ENCODE peak calls at places on chromosome 18, in nine cellular contexts. Y, L, B, H, U, Q, W, I and S are unnamed samples.

GRCh38 chr18:21315741-21316187 is 73.7 kb downstream of the GREB1L start:
- DNase-seq in I (peak; percentile 69), W (no peak), U (no peak), L (no peak), B (no peak), H (peak; percentile 100), Q (no peak), Y (no peak), S (no peak)

GRCh38 chr18:79380816-79381806 is 14.6 kb upstream of the NFATC1 start:
- DNase-seq in H (peak; percentile 27), B (no peak), L (peak; percentile 31), U (no peak), Q (no peak), W (peak; percentile 64), I (peak; percentile 85), Y (peak; percentile 72), S (peak; percentile 55)

GRCh38 chr18:36095936-36096519 is 28.7 kb upstream of the RPRD1A start:
- DNase-seq in I (peak; percentile 67), Y (no peak), U (peak; percentile 6), B (no peak), Q (no peak), L (no peak), H (no peak), W (no peak), S (peak; percentile 26)

GRCh38 chr18:39037925-39038324 is 1472.3 kb upstream of the CELF4 start:
- DNase-seq in Y (no peak), I (no peak), U (no peak), B (no peak), Q (no peak), L (no peak), W (no peak), H (no peak), S (no peak)

GRCh38 chr18:63292844-63293683 is 26.5 kb downstream of the BCL2 start:
- DNase-seq in W (no peak), Y (no peak), B (no peak), I (no peak), U (no peak), L (no peak), H (no peak), Q (no peak), S (no peak)

GRCh38 chr18:7812431-7813063 is 245.4 kb downstream of the PTPRM start:
- DNase-seq in B (no peak), L (no peak), W (no peak), U (no peak), I (no peak), H (no peak), Q (no peak), Y (no peak), S (no peak)

GRCh38 chr18:37546023-37546537 is 19.5 kb downstream of the CELF4 start:
- DNase-seq in Q (no peak), Y (no peak), L (no peak), B (no peak), I (no peak), U (no peak), W (no peak), H (no peak), S (no peak)

GRCh38 chr18:60259052-60259681 is 113.4 kb downstream of the MC4R start:
- DNase-seq in L (no peak), Q (no peak), U (no peak), B (no peak), I (no peak), W (no peak), H (no peak), Y (no peak), S (no peak)

GRCh38 chr18:4908239-4908638 is 288.8 kb downstream of the AKAIN1 start:
- DNase-seq in L (no peak), U (no peak), Q (no peak), Y (no peak), I (peak; percentile 11), W (no peak), H (no peak), B (no peak), S (no peak)

GRCh38 chr18:44093253-44093652 is 587.4 kb upstream of the SETBP1 start:
- DNase-seq in Q (no peak), Y (no peak), L (no peak), U (no peak), H (no peak), W (no peak), I (no peak), B (no peak), S (no peak)

GRCh38 chr18:10023853-10024638 is 110.2 kb downstream of the VAPA start:
- DNase-seq in Y (no peak), L (no peak), I (no peak), H (no peak), B (no peak), W (no peak), U (no peak), Q (no peak), S (no peak)

GRCh38 chr18:2348003-2348402 is 223.3 kb downstream of the METTL4 start:
- DNase-seq in I (no peak), U (no peak), Y (no peak), W (no peak), B (no peak), L (no peak), H (no peak), Q (no peak), S (no peak)

GRCh38 chr18:12839526-12840196 is 44.4 kb downstream of the PTPN2 start:
- DNase-seq in W (no peak), Q (no peak), U (no peak), H (no peak), B (no peak), I (no peak), L (no peak), Y (no peak), S (peak; percentile 82)

GRCh38 chr18:63253428-63254372 is 65.9 kb downstream of the BCL2 start:
- DNase-seq in U (no peak), H (peak; percentile 30), L (no peak), B (no peak), Y (no peak), Q (no peak), I (no peak), W (no peak), S (no peak)